ENCODE peak calls at places on chromosomes 7 and 10, in four cellular contexts. One of them, this sample, is unnamed.

GRCh38 chr10:114957673-114958072 is 19.7 kb downstream of the TRUB1 start:
- DNase-seq in mesendoderm: no peak
- DNase-seq in CD4-positive, alpha-beta memory T cell: no peak
- DNase-seq in tibial artery: no peak
- DNase-seq in this sample: no peak

GRCh38 chr7:23472974-23473847 is 2.9 kb upstream of the IGF2BP3 start:
- DNase-seq in CD4-positive, alpha-beta memory T cell: no peak
- DNase-seq in tibial artery: no peak
- DNase-seq in mesendoderm: no peak
- DNase-seq in this sample: no peak

GRCh38 chr10:101856626-101857025 is 13.0 kb upstream of the KCNIP2 start:
- DNase-seq in mesendoderm: no peak
- DNase-seq in CD4-positive, alpha-beta memory T cell: no peak
- DNase-seq in tibial artery: no peak
- DNase-seq in this sample: no peak

GRCh38 chr7:112990619-112991018 is 96.0 kb downstream of the GPR85 start:
- DNase-seq in tibial artery: no peak
- DNase-seq in CD4-positive, alpha-beta memory T cell: no peak
- DNase-seq in mesendoderm: no peak
- DNase-seq in this sample: no peak

GRCh38 chr10:132889091-132889490 is 53.3 kb downstream of the CFAP46 start:
- DNase-seq in CD4-positive, alpha-beta memory T cell: no peak
- DNase-seq in mesendoderm: no peak
- DNase-seq in tibial artery: peak; percentile 7
- DNase-seq in this sample: peak; percentile 22

GRCh38 chr10:58955615-58956014 is 220.8 kb upstream of the PHYHIPL start:
- DNase-seq in tibial artery: no peak
- DNase-seq in mesendoderm: no peak
- DNase-seq in CD4-positive, alpha-beta memory T cell: no peak
- DNase-seq in this sample: no peak

GRCh38 chr7:150751702-150752101 is 14.5 kb downstream of the GIMAP5 start:
- DNase-seq in CD4-positive, alpha-beta memory T cell: no peak
- DNase-seq in tibial artery: no peak
- DNase-seq in mesendoderm: no peak
- DNase-seq in this sample: no peak

GRCh38 chr10:79094412-79095175 is 25.8 kb downstream of the ZMIZ1 start:
- DNase-seq in mesendoderm: no peak
- DNase-seq in tibial artery: no peak
- DNase-seq in CD4-positive, alpha-beta memory T cell: no peak
- DNase-seq in this sample: no peak

GRCh38 chr7:137245890-137246289 is 97.6 kb downstream of the PTN start:
- DNase-seq in mesendoderm: no peak
- DNase-seq in CD4-positive, alpha-beta memory T cell: no peak
- DNase-seq in tibial artery: no peak
- DNase-seq in this sample: no peak

GRCh38 chr7:131346885-131347592 is 19.4 kb downstream of the MKLN1 start:
- DNase-seq in tibial artery: no peak
- DNase-seq in CD4-positive, alpha-beta memory T cell: no peak
- DNase-seq in mesendoderm: peak; percentile 77
- DNase-seq in this sample: no peak

GRCh38 chr10:86195521-86195920 is 171.1 kb downstream of the GRID1 start:
- DNase-seq in CD4-positive, alpha-beta memory T cell: no peak
- DNase-seq in tibial artery: peak; percentile 14
- DNase-seq in mesendoderm: no peak
- DNase-seq in this sample: no peak

GRCh38 chr7:11830582-11831382 is 1.2 kb downstream of the THSD7A start:
- DNase-seq in tibial artery: no peak
- DNase-seq in mesendoderm: peak; percentile 42
- DNase-seq in CD4-positive, alpha-beta memory T cell: no peak
- DNase-seq in this sample: no peak

GRCh38 chr7:28900311-28900710 is 57.8 kb downstream of the TRIL start:
- DNase-seq in CD4-positive, alpha-beta memory T cell: no peak
- DNase-seq in mesendoderm: no peak
- DNase-seq in tibial artery: no peak
- DNase-seq in this sample: no peak

GRCh38 chr10:133312769-133313145 is 4.0 kb downstream of the ZNF511 start:
- DNase-seq in mesendoderm: no peak
- DNase-seq in CD4-positive, alpha-beta memory T cell: no peak
- DNase-seq in tibial artery: no peak
- DNase-seq in this sample: no peak

GRCh38 chr7:151482883-151483699 is 36.6 kb downstream of the RHEB start:
- DNase-seq in tibial artery: no peak
- DNase-seq in mesendoderm: no peak
- DNase-seq in CD4-positive, alpha-beta memory T cell: no peak
- DNase-seq in this sample: no peak

GRCh38 chr10:6924166-6924565 is 344.1 kb upstream of the PRKCQ start:
- DNase-seq in CD4-positive, alpha-beta memory T cell: no peak
- DNase-seq in mesendoderm: no peak
- DNase-seq in tibial artery: no peak
- DNase-seq in this sample: no peak

GRCh38 chr7:91945476-91945875 is 4.8 kb downstream of the AKAP9 start:
- DNase-seq in mesendoderm: no peak
- DNase-seq in CD4-positive, alpha-beta memory T cell: no peak
- DNase-seq in tibial artery: no peak
- DNase-seq in this sample: no peak

GRCh38 chr10:76558586-76558985 is 1079.0 kb downstream of the KCNMA1 start:
- DNase-seq in CD4-positive, alpha-beta memory T cell: no peak
- DNase-seq in mesendoderm: no peak
- DNase-seq in tibial artery: peak; percentile 68
- DNase-seq in this sample: no peak

GRCh38 chr7:47601119-47601880 is 19.4 kb upstream of the TNS3 start:
- DNase-seq in tibial artery: no peak
- DNase-seq in CD4-positive, alpha-beta memory T cell: no peak
- DNase-seq in mesendoderm: no peak
- DNase-seq in this sample: no peak

GRCh38 chr10:89793649-89794254 is 92.4 kb downstream of the KIF20B start:
- DNase-seq in tibial artery: no peak
- DNase-seq in mesendoderm: peak; percentile 78
- DNase-seq in CD4-positive, alpha-beta memory T cell: peak; percentile 33
- DNase-seq in this sample: no peak

GRCh38 chr10:775245-776075 is 86.0 kb upstream of the DIP2C start:
- DNase-seq in tibial artery: peak; percentile 42
- DNase-seq in CD4-positive, alpha-beta memory T cell: no peak
- DNase-seq in mesendoderm: no peak
- DNase-seq in this sample: peak; percentile 78

GRCh38 chr7:118148930-118149329 is 35.0 kb upstream of the LSM8 start:
- DNase-seq in CD4-positive, alpha-beta memory T cell: no peak
- DNase-seq in tibial artery: no peak
- DNase-seq in mesendoderm: peak; percentile 49
- DNase-seq in this sample: no peak

GRCh38 chr10:129861776-129862530 is 102.1 kb downstream of the EBF3 start:
- DNase-seq in CD4-positive, alpha-beta memory T cell: no peak
- DNase-seq in mesendoderm: no peak
- DNase-seq in tibial artery: no peak
- DNase-seq in this sample: no peak

GRCh38 chr10:6059506-6059905 is 2.7 kb downstream of the IL2RA start:
- DNase-seq in tibial artery: no peak
- DNase-seq in mesendoderm: no peak
- DNase-seq in CD4-positive, alpha-beta memory T cell: no peak
- DNase-seq in this sample: no peak

GRCh38 chr10:101162677-101163076 is 31.6 kb downstream of the TLX1 start:
- DNase-seq in tibial artery: no peak
- DNase-seq in mesendoderm: no peak
- DNase-seq in CD4-positive, alpha-beta memory T cell: no peak
- DNase-seq in this sample: no peak

GRCh38 chr10:132223156-132223590 is 36.4 kb downstream of the DPYSL4 start:
- DNase-seq in tibial artery: peak; percentile 70
- DNase-seq in CD4-positive, alpha-beta memory T cell: peak; percentile 50
- DNase-seq in mesendoderm: peak; percentile 93
- DNase-seq in this sample: peak; percentile 88

DNA sequence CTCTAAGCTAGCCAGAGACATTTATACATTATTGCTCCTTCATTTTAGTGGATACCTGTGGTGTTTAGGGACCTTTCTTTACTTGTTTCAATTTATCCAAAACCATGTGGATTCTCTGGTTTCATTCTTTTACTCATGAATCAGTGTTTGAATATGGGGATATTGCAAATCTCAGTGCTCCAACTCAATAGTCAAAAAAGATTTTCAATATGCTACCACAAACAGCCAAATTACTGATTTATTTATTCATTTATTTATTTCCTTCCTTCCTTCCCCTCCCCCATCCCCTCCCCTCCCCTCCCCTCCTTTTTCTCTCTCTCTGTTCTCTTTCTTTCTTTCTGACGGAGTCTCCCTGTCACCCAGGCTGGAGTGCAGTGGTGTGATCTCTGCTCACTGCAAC is 253.1 kb upstream of the IMMP2L start:
- DNase-seq in CD4-positive, alpha-beta memory T cell: no peak
- DNase-seq in tibial artery: no peak
- DNase-seq in mesendoderm: no peak
- DNase-seq in this sample: no peak
- H3K4me1 ChIP-seq in CD4-positive, alpha-beta memory T cell: no peaks in the 10 kb centered on the region
- H3K4me1 ChIP-seq in tibial artery: no peaks in the 10 kb centered on the region
- H3K4me1 ChIP-seq in mesendoderm: no peaks in the 10 kb centered on the region
- H3K4me1 ChIP-seq in this sample: no peaks in the 10 kb centered on the region

GRCh38 chr7:18849130-18849529 is 268.3 kb downstream of the TWIST1 start:
- DNase-seq in CD4-positive, alpha-beta memory T cell: no peak
- DNase-seq in mesendoderm: no peak
- DNase-seq in tibial artery: no peak
- DNase-seq in this sample: no peak
- H3K27ac ChIP-seq in CD4-positive, alpha-beta memory T cell: no peak overlapping the region
- H3K27ac ChIP-seq in mesendoderm: no peak overlapping the region
- H3K27ac ChIP-seq in tibial artery: no peak overlapping the region
- H3K27ac ChIP-seq in this sample: no peak overlapping the region

GRCh38 chr10:110503528-110504110 is 5.9 kb downstream of the DUSP5 start:
- DNase-seq in mesendoderm: no peak
- DNase-seq in tibial artery: no peak
- DNase-seq in CD4-positive, alpha-beta memory T cell: no peak
- DNase-seq in this sample: no peak
- H3K4me1 ChIP-seq in mesendoderm: peaks cover 12% of the 10 kb centered on the region
- H3K4me1 ChIP-seq in tibial artery: no peaks in the 10 kb centered on the region
- H3K4me1 ChIP-seq in CD4-positive, alpha-beta memory T cell: peaks cover 80% of the 10 kb centered on the region
- H3K4me1 ChIP-seq in this sample: peaks cover 34% of the 10 kb centered on the region

GRCh38 chr10:122336961-122337360 is 37.5 kb upstream of the PLEKHA1 start:
- DNase-seq in CD4-positive, alpha-beta memory T cell: no peak
- DNase-seq in mesendoderm: no peak
- DNase-seq in tibial artery: no peak
- DNase-seq in this sample: no peak
- H3K27ac ChIP-seq in CD4-positive, alpha-beta memory T cell: no peak overlapping the region
- H3K27ac ChIP-seq in mesendoderm: no peak overlapping the region
- H3K27ac ChIP-seq in tibial artery: no peak overlapping the region
- H3K27ac ChIP-seq in this sample: no peak overlapping the region

GRCh38 chr10:116738359-116738738 is 4.0 kb downstream of the HSPA12A start:
- DNase-seq in mesendoderm: no peak
- DNase-seq in CD4-positive, alpha-beta memory T cell: no peak
- DNase-seq in tibial artery: no peak
- DNase-seq in this sample: no peak

GRCh38 chr10:116740971-116741370 is 1.4 kb downstream of the HSPA12A start:
- DNase-seq in mesendoderm: no peak
- DNase-seq in CD4-positive, alpha-beta memory T cell: no peak
- DNase-seq in tibial artery: no peak
- DNase-seq in this sample: no peak

GRCh38 chr10:116741391-116742351 is 695 bp downstream of the HSPA12A start:
- DNase-seq in tibial artery: no peak
- DNase-seq in mesendoderm: no peak
- DNase-seq in CD4-positive, alpha-beta memory T cell: no peak
- DNase-seq in this sample: no peak

GRCh38 chr10:116733566-116733965 is 8.8 kb downstream of the HSPA12A start:
- DNase-seq in tibial artery: no peak
- DNase-seq in mesendoderm: no peak
- DNase-seq in CD4-positive, alpha-beta memory T cell: no peak
- DNase-seq in this sample: no peak

GRCh38 chr10:116737582-116738358 is 4.6 kb downstream of the HSPA12A start:
- DNase-seq in tibial artery: no peak
- DNase-seq in mesendoderm: peak; percentile 29
- DNase-seq in CD4-positive, alpha-beta memory T cell: no peak
- DNase-seq in this sample: no peak
- H3K4me1 ChIP-seq in tibial artery: no peaks in the 10 kb centered on the region
- H3K4me1 ChIP-seq in mesendoderm: no peaks in the 10 kb centered on the region
- H3K4me1 ChIP-seq in CD4-positive, alpha-beta memory T cell: peaks cover 9% of the 10 kb centered on the region
- H3K4me1 ChIP-seq in this sample: no peaks in the 10 kb centered on the region

DNA sequence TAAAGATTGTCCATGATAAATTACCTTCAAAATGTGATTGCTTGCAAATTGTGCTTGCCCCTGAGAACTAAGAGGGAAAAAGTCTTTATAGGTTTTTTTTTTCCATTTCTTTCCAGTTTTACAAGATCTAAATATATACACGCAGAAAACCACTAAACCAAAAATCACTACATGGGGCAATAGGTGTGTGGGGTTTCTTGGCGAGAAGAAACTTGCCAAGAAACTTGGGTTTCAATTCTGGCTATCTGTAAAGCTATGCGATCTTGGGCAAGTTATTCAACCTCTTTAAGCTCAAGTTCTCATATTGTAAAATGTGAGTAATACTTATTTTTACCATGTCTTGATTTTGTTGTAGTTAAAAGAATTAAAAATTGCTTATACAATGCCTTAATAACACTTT is 17.0 kb downstream of the CUBN start:
- DNase-seq in tibial artery: no peak
- DNase-seq in CD4-positive, alpha-beta memory T cell: no peak
- DNase-seq in mesendoderm: no peak
- DNase-seq in this sample: no peak
- H3K27ac ChIP-seq in tibial artery: no peak overlapping the region
- H3K27ac ChIP-seq in CD4-positive, alpha-beta memory T cell: no peak overlapping the region
- H3K27ac ChIP-seq in mesendoderm: no peak overlapping the region
- H3K27ac ChIP-seq in this sample: no peak overlapping the region

GRCh38 chr10:74021248-74022055 is 23.5 kb downstream of the VCL start:
- DNase-seq in tibial artery: no peak
- DNase-seq in CD4-positive, alpha-beta memory T cell: no peak
- DNase-seq in mesendoderm: no peak
- DNase-seq in this sample: no peak
- H3K4me1 ChIP-seq in tibial artery: no peaks in the 10 kb centered on the region
- H3K4me1 ChIP-seq in CD4-positive, alpha-beta memory T cell: peaks cover 28% of the 10 kb centered on the region
- H3K4me1 ChIP-seq in mesendoderm: peaks cover 3% of the 10 kb centered on the region
- H3K4me1 ChIP-seq in this sample: peaks cover 67% of the 10 kb centered on the region